ENCODE peak calls at places on chromosomes 13 and 19, in four cellular contexts. Z is Kasumi-1, V is omental fat pad, F is BE2C. K is an unnamed sample.

GRCh38 chr13:33497146-33497845 is 211.7 kb upstream of the STARD13 start:
- DNase-seq in Z (no peak), V (no peak), F (no peak), K (no peak)

GRCh38 chr13:66354880-66355279 is 875.3 kb downstream of the PCDH9 start:
- DNase-seq in Z (no peak), V (no peak), F (no peak), K (no peak)

GRCh38 chr13:112057736-112058518 is 9.0 kb upstream of the SOX1 start:
- DNase-seq in Z (no peak), V (no peak), F (no peak), K (no peak)

GRCh38 chr13:75931116-75931515 is 295.0 kb downstream of the LMO7 start:
- DNase-seq in Z (no peak), V (no peak), F (no peak), K (no peak)

GRCh38 chr13:97141564-97142005 is 80.5 kb upstream of the MBNL2 start:
- DNase-seq in Z (peak), V (no peak), F (peak), K (peak)

GRCh38 chr13:110965755-110966134 is 50.9 kb upstream of the ANKRD10 start:
- DNase-seq in Z (no peak), V (no peak), F (no peak), K (no peak)

GRCh38 chr19:18613589-18614234 is 1.0 kb downstream of the TMEM59L start:
- DNase-seq in Z (no peak), V (no peak), F (no peak), K (no peak)

GRCh38 chr13:112690242-112690943 is 555 bp downstream of the ATP11A start:
- DNase-seq in Z (no peak), V (no peak), F (no peak), K (peak)

GRCh38 chr19:28964500-28964899 is 248.5 kb downstream of the UQCRFS1 start:
- DNase-seq in Z (no peak), V (no peak), F (no peak), K (no peak)

GRCh38 chr19:38264486-38265212 is at the start of gene SPINT2:
- DNase-seq in Z (peak), V (no peak), F (no peak), K (peak)

GRCh38 chr19:47776568-47776967 is 1.9 kb upstream of the SELENOW start:
- DNase-seq in Z (no peak), V (no peak), F (no peak), K (no peak)

GRCh38 chr19:13037161-13037560 is 41.9 kb downstream of the NFIX start:
- DNase-seq in Z (no peak), V (no peak), F (no peak), K (no peak)

GRCh38 chr19:14611051-14611450 is 28.2 kb downstream of the CLEC17A start:
- DNase-seq in Z (peak), V (no peak), F (no peak), K (no peak)

GRCh38 chr13:44622701-44623100 is 46.6 kb upstream of the TSC22D1 start:
- DNase-seq in Z (no peak), V (no peak), F (no peak), K (peak)

GRCh38 chr13:28489536-28489935 is 5.4 kb downstream of the FLT1 start:
- DNase-seq in Z (peak), V (no peak), F (no peak), K (no peak)

GRCh38 chr13:47334173-47334572 is 437.3 kb upstream of the HTR2A start:
- DNase-seq in Z (no peak), V (no peak), F (peak), K (no peak)

GRCh38 chr19:5358173-5358800 is 17.7 kb upstream of the PTPRS start:
- DNase-seq in Z (no peak), V (no peak), F (no peak), K (no peak)

GRCh38 chr19:16200038-16200775 is 2.5 kb downstream of the AP1M1 start:
- DNase-seq in Z (peak), V (no peak), F (no peak), K (no peak)

GRCh38 chr19:8148410-8149231 is 771 bp downstream of the FBN3 start:
- DNase-seq in Z (no peak), V (no peak), F (no peak), K (peak)

GRCh38 chr19:46924874-46925547 is 64.2 kb downstream of the ARHGAP35 start:
- DNase-seq in Z (no peak), V (no peak), F (no peak), K (no peak)

GRCh38 chr19:39224910-39225309 is 19.9 kb downstream of the IFNL3 start:
- DNase-seq in Z (no peak), V (no peak), F (no peak), K (no peak)

GRCh38 chr19:37468961-37469777 is at the start of gene ZNF570:
- DNase-seq in Z (peak), V (peak), F (peak), K (peak)

GRCh38 chr19:8332976-8333770 is 9.9 kb downstream of the KANK3 start:
- DNase-seq in Z (no peak), V (no peak), F (no peak), K (no peak)

GRCh38 chr19:982567-983170 is 1.5 kb upstream of the WDR18 start:
- DNase-seq in Z (peak), V (no peak), F (peak), K (peak)

GRCh38 chr19:55336101-55336500 is 3.6 kb upstream of the KMT5C start:
- DNase-seq in Z (no peak), V (no peak), F (no peak), K (no peak)

GRCh38 chr19:42248270-42249148 is 6.1 kb upstream of the GSK3A start:
- DNase-seq in Z (no peak), V (no peak), F (no peak), K (no peak)